ENCODE peak calls at places on chromosomes 4 and X, in ten cellular contexts. One of them, this sample, is unnamed.

GRCh38 chrX:115940888-115941332 is 229.6 kb upstream of the AGTR2 start:
- DNase-seq in left ventricle myocardium superior: no peak
- DNase-seq in SK-N-SH: peak
- DNase-seq in GM23338: peak
- DNase-seq in GM23248: peak
- DNase-seq in dermis microvascular lymphatic vessel endothelial cell: no peak
- DNase-seq in activated CD8-positive, alpha-beta memory T cell treated with anti-CD3 and anti-CD28 coated beads for 48 hours: no peak
- DNase-seq in activated T-cell treated with anti-CD3 and anti-CD28 coated beads, Interleukin-2, amount 50 U/mL, for 24 hours: peak
- DNase-seq in GM12892: no peak
- DNase-seq in HCEC 1CT: no peak
- DNase-seq in this sample: no peak

GRCh38 chr4:99205104-99205979 is 13.7 kb downstream of the ADH6 start:
- DNase-seq in left ventricle myocardium superior: no peak
- DNase-seq in SK-N-SH: no peak
- DNase-seq in GM23338: peak
- DNase-seq in GM23248: peak
- DNase-seq in dermis microvascular lymphatic vessel endothelial cell: no peak
- DNase-seq in activated CD8-positive, alpha-beta memory T cell treated with anti-CD3 and anti-CD28 coated beads for 48 hours: no peak
- DNase-seq in activated T-cell treated with anti-CD3 and anti-CD28 coated beads, Interleukin-2, amount 50 U/mL, for 24 hours: no peak
- DNase-seq in GM12892: no peak
- DNase-seq in HCEC 1CT: no peak
- DNase-seq in this sample: no peak

GRCh38 chr4:158496030-158496741 is 25.5 kb upstream of the RXFP1 start:
- DNase-seq in left ventricle myocardium superior: peak
- DNase-seq in SK-N-SH: peak
- DNase-seq in GM23338: peak
- DNase-seq in GM23248: peak
- DNase-seq in dermis microvascular lymphatic vessel endothelial cell: peak
- DNase-seq in activated CD8-positive, alpha-beta memory T cell treated with anti-CD3 and anti-CD28 coated beads for 48 hours: peak
- DNase-seq in activated T-cell treated with anti-CD3 and anti-CD28 coated beads, Interleukin-2, amount 50 U/mL, for 24 hours: peak
- DNase-seq in GM12892: peak
- DNase-seq in HCEC 1CT: no peak
- DNase-seq in this sample: no peak

GRCh38 chr4:144754562-144755410 is 108.8 kb downstream of the HHIP start:
- DNase-seq in left ventricle myocardium superior: no peak
- DNase-seq in SK-N-SH: no peak
- DNase-seq in GM23338: peak
- DNase-seq in GM23248: peak
- DNase-seq in dermis microvascular lymphatic vessel endothelial cell: peak
- DNase-seq in activated CD8-positive, alpha-beta memory T cell treated with anti-CD3 and anti-CD28 coated beads for 48 hours: no peak
- DNase-seq in activated T-cell treated with anti-CD3 and anti-CD28 coated beads, Interleukin-2, amount 50 U/mL, for 24 hours: no peak
- DNase-seq in GM12892: no peak
- DNase-seq in HCEC 1CT: no peak
- DNase-seq in this sample: peak

GRCh38 chr4:48578132-48578964 is 88.3 kb downstream of the ZAR1 start:
- DNase-seq in left ventricle myocardium superior: no peak
- DNase-seq in SK-N-SH: peak
- DNase-seq in GM23338: peak
- DNase-seq in GM23248: peak
- DNase-seq in dermis microvascular lymphatic vessel endothelial cell: peak
- DNase-seq in activated CD8-positive, alpha-beta memory T cell treated with anti-CD3 and anti-CD28 coated beads for 48 hours: no peak
- DNase-seq in activated T-cell treated with anti-CD3 and anti-CD28 coated beads, Interleukin-2, amount 50 U/mL, for 24 hours: no peak
- DNase-seq in GM12892: no peak
- DNase-seq in HCEC 1CT: peak
- DNase-seq in this sample: peak

GRCh38 chr4:175745340-175745739 is 66.7 kb downstream of the GPM6A start:
- DNase-seq in left ventricle myocardium superior: no peak
- DNase-seq in SK-N-SH: no peak
- DNase-seq in GM23338: peak
- DNase-seq in GM23248: no peak
- DNase-seq in dermis microvascular lymphatic vessel endothelial cell: no peak
- DNase-seq in activated CD8-positive, alpha-beta memory T cell treated with anti-CD3 and anti-CD28 coated beads for 48 hours: no peak
- DNase-seq in activated T-cell treated with anti-CD3 and anti-CD28 coated beads, Interleukin-2, amount 50 U/mL, for 24 hours: no peak
- DNase-seq in GM12892: no peak
- DNase-seq in HCEC 1CT: no peak
- DNase-seq in this sample: no peak

GRCh38 chrX:40778861-40779575 is 43.7 kb upstream of the MED14 start:
- DNase-seq in left ventricle myocardium superior: no peak
- DNase-seq in SK-N-SH: no peak
- DNase-seq in GM23338: no peak
- DNase-seq in GM23248: peak
- DNase-seq in dermis microvascular lymphatic vessel endothelial cell: peak
- DNase-seq in activated CD8-positive, alpha-beta memory T cell treated with anti-CD3 and anti-CD28 coated beads for 48 hours: no peak
- DNase-seq in activated T-cell treated with anti-CD3 and anti-CD28 coated beads, Interleukin-2, amount 50 U/mL, for 24 hours: no peak
- DNase-seq in GM12892: no peak
- DNase-seq in HCEC 1CT: peak
- DNase-seq in this sample: peak

GRCh38 chr4:140943887-140944515 is 187.8 kb upstream of the TBC1D9 start:
- DNase-seq in left ventricle myocardium superior: no peak
- DNase-seq in SK-N-SH: no peak
- DNase-seq in GM23338: no peak
- DNase-seq in GM23248: peak
- DNase-seq in dermis microvascular lymphatic vessel endothelial cell: no peak
- DNase-seq in activated CD8-positive, alpha-beta memory T cell treated with anti-CD3 and anti-CD28 coated beads for 48 hours: no peak
- DNase-seq in activated T-cell treated with anti-CD3 and anti-CD28 coated beads, Interleukin-2, amount 50 U/mL, for 24 hours: no peak
- DNase-seq in GM12892: no peak
- DNase-seq in HCEC 1CT: peak
- DNase-seq in this sample: no peak

GRCh38 chr4:10998826-10999225 is 314.3 kb upstream of the CLNK start:
- DNase-seq in left ventricle myocardium superior: no peak
- DNase-seq in SK-N-SH: no peak
- DNase-seq in GM23338: no peak
- DNase-seq in GM23248: no peak
- DNase-seq in dermis microvascular lymphatic vessel endothelial cell: no peak
- DNase-seq in activated CD8-positive, alpha-beta memory T cell treated with anti-CD3 and anti-CD28 coated beads for 48 hours: no peak
- DNase-seq in activated T-cell treated with anti-CD3 and anti-CD28 coated beads, Interleukin-2, amount 50 U/mL, for 24 hours: no peak
- DNase-seq in GM12892: no peak
- DNase-seq in HCEC 1CT: peak
- DNase-seq in this sample: peak